ENCODE peak calls at places on chromosomes 12 and 14, in nine cellular contexts. W is aorta, A is IMR-90, G is pancreas, C is heart left ventricle, K is endothelial cell of umbilical vein, U is GM23248, Q is left ventricle myocardium inferior, E is cardiac muscle cell. T is an unnamed sample. For H3K4me1, the result is how much of the 10 kb centered on the place peaks cover.

GRCh38 chr12:27524839-27525238 is 833 bp downstream of the PPFIBP1 start:
- DNase-seq in W (no peak), A (peak), G (no peak), C (no peak), K (peak), U (peak), Q (no peak), E (no peak), T (no peak)

GRCh38 chr12:93638954-93639353 is 38.2 kb upstream of the CRADD start:
- DNase-seq in W (no peak), A (no peak), G (no peak), C (no peak), K (no peak), U (no peak), Q (no peak), E (peak), T (no peak)

GRCh38 chr12:84922721-84923120 is 10.1 kb upstream of the SLC6A15 start:
- DNase-seq in W (no peak), A (peak), G (no peak), C (no peak), K (no peak), U (peak), Q (no peak), E (no peak), T (no peak)

GRCh38 chr12:6605425-6606330 is 1.5 kb downstream of the CHD4 start:
- DNase-seq in W (no peak), A (peak), G (no peak), C (no peak), K (peak), U (peak), Q (peak), E (peak), T (peak)

GRCh38 chr14:59450716-59451115 is 14.5 kb downstream of the GPR135 start:
- DNase-seq in W (no peak), A (no peak), G (no peak), C (no peak), K (no peak), U (no peak), Q (no peak), E (no peak), T (no peak)

GRCh38 chr12:3538691-3539030 is 47.7 kb downstream of the PRMT8 start:
- DNase-seq in W (no peak), A (no peak), G (peak), C (no peak), K (no peak), U (no peak), Q (no peak), E (peak), T (no peak)

GRCh38 chr12:13348464-13348863 is 151.9 kb downstream of the EMP1 start:
- DNase-seq in W (no peak), A (no peak), G (no peak), C (no peak), K (no peak), U (no peak), Q (no peak), E (no peak), T (no peak)

GRCh38 chr14:54621686-54622085 is 54.8 kb downstream of the SAMD4A start:
- DNase-seq in W (no peak), A (peak), G (no peak), C (no peak), K (no peak), U (peak), Q (no peak), E (no peak), T (no peak)

GRCh38 chr12:93378373-93379310 is 917 bp downstream of the NUDT4 start:
- DNase-seq in W (peak), A (peak), G (no peak), C (peak), K (peak), U (peak), Q (peak), E (no peak), T (peak)

GRCh38 chr14:24258548-24259265 is 4.3 kb downstream of the TGM1 start:
- DNase-seq in W (no peak), A (no peak), G (no peak), C (no peak), K (no peak), U (no peak), Q (no peak), E (no peak), T (no peak)

GRCh38 chr14:76887196-76887595 is 61.0 kb downstream of the LRRC74A start:
- DNase-seq in W (no peak), A (peak), G (no peak), C (no peak), K (no peak), U (peak), Q (no peak), E (no peak), T (no peak)

GRCh38 chr14:82009076-82009475 is 475.4 kb upstream of the SEL1L start:
- DNase-seq in W (no peak), A (no peak), G (no peak), C (no peak), K (no peak), U (no peak), Q (no peak), E (no peak), T (no peak)

GRCh38 chr12:59007620-59008019 is 87.3 kb upstream of the LRIG3 start:
- DNase-seq in W (no peak), A (peak), G (no peak), C (no peak), K (no peak), U (peak), Q (no peak), E (no peak), T (no peak)

GRCh38 chr12:54596526-54596946 is 8.1 kb upstream of the PPP1R1A start:
- DNase-seq in W (peak), A (peak), G (peak), C (peak), K (peak), U (peak), Q (peak), E (peak), T (no peak)

GRCh38 chr12:43621262-43621661 is 69.3 kb upstream of the ADAMTS20 start:
- DNase-seq in W (no peak), A (no peak), G (no peak), C (no peak), K (no peak), U (no peak), Q (no peak), E (no peak), T (no peak)

GRCh38 chr12:78290606-78291345 is 460.1 kb downstream of the NAV3 start:
- DNase-seq in W (no peak), A (peak), G (no peak), C (no peak), K (no peak), U (peak), Q (no peak), E (no peak), T (no peak)

DNA sequence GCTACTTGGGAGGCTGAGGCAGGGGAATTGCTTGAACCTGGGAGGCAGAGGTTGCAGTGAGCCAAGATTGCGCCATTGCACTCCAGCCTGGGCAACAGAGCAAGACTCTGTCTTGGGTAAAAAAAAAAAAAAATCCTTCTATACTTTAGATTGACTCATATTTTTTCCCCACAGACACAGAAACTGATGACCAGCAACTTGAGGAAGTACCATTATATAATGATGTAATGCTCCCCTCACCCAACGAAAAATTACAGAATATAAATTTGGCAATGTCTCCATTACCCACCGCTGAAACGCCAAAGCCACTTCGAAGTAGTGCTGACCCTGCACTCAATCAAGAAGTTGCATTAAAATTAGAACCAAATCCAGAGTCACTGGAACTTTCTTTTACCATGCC is 24.3 kb upstream of the SNAPC1 start:
- DNase-seq in W (no peak), A (no peak), G (no peak), C (no peak), K (no peak), U (peak), Q (no peak), E (no peak), T (no peak)
- H3K4me1 ChIP-seq in W (under half), A (under half), G (under half), C (under half), K (under half), U (under half), Q (under half), E (under half), T (under half)

GRCh38 chr12:131990980-131991305 is 41.2 kb downstream of the EP400 start:
- DNase-seq in W (no peak), A (no peak), G (no peak), C (no peak), K (no peak), U (no peak), Q (no peak), E (no peak), T (no peak)
- H3K27ac ChIP-seq in W (no peak), A (no peak), G (no peak), C (no peak), K (no peak), U (no peak), Q (no peak), E (no peak), T (no peak)

DNA sequence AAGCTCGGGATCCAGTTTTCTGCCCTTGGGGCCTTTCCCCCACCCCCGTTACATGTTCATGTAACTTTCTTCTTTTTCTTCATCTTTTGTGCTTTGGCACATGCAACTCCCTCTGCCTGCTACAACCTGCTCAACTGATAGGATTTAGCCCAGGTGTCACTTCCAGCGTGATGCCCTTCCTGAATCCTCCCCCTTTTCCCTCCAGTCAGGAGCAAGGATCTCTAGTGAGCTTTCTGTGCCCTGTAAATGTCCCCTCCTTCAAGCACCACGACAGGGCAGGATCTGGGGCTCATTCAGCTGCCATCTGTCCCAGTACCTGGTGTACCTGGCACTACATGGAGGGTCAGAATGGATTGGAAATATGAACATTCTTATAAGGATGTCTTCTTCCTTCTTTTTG is 15.3 kb downstream of the PELI2 start:
- DNase-seq in W (no peak), A (no peak), G (peak), C (no peak), K (no peak), U (no peak), Q (no peak), E (no peak), T (no peak)
- H3K4me1 ChIP-seq in W (under half), A (under half), G (half or more), C (under half), K (under half), U (under half), Q (under half), E (under half), T (under half)

GRCh38 chr14:92973798-92974372 is 50.9 kb downstream of the CHGA start:
- DNase-seq in W (no peak), A (no peak), G (no peak), C (no peak), K (no peak), U (peak), Q (no peak), E (no peak), T (no peak)
- H3K27ac ChIP-seq in W (no peak), A (no peak), G (no peak), C (peak), K (no peak), U (peak), Q (peak), E (no peak), T (no peak)

GRCh38 chr14:103393687-103394626 is 8.7 kb downstream of the MARK3 start:
- DNase-seq in W (no peak), A (peak), G (peak), C (no peak), K (peak), U (peak), Q (no peak), E (peak), T (no peak)

GRCh38 chr14:103398427-103399195 is 13.4 kb downstream of the MARK3 start:
- DNase-seq in W (no peak), A (peak), G (no peak), C (no peak), K (peak), U (peak), Q (no peak), E (no peak), T (no peak)

GRCh38 chr14:103395245-103395644 is 10.0 kb downstream of the MARK3 start:
- DNase-seq in W (no peak), A (peak), G (no peak), C (no peak), K (peak), U (peak), Q (no peak), E (no peak), T (no peak)

GRCh38 chr14:103393078-103393477 is 7.9 kb downstream of the MARK3 start:
- DNase-seq in W (no peak), A (no peak), G (no peak), C (peak), K (no peak), U (no peak), Q (no peak), E (no peak), T (no peak)

DNA sequence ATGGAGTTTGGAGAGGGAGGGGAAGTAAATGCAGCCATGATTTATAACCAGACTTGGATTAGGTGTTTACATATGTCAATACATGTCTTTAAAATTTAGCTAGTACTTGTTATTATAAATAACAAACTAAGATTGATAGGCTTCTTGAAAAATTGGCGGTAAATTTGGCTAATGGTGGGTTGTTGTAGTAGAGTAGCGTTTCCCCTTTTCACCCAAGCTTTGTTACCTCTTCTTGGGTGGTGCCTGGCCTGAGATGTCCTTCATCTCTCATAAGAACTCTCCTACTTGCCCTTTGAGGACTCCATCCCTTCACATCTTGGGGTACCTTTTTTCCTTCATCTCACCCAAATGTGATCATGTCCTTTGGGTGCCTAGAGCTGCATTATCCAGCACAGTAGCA is 11.2 kb downstream of the MARK3 start:
- DNase-seq in W (no peak), A (no peak), G (no peak), C (no peak), K (no peak), U (no peak), Q (no peak), E (no peak), T (no peak)
- H3K4me1 ChIP-seq in W (under half), A (under half), G (half or more), C (half or more), K (under half), U (half or more), Q (half or more), E (under half), T (half or more)

DNA sequence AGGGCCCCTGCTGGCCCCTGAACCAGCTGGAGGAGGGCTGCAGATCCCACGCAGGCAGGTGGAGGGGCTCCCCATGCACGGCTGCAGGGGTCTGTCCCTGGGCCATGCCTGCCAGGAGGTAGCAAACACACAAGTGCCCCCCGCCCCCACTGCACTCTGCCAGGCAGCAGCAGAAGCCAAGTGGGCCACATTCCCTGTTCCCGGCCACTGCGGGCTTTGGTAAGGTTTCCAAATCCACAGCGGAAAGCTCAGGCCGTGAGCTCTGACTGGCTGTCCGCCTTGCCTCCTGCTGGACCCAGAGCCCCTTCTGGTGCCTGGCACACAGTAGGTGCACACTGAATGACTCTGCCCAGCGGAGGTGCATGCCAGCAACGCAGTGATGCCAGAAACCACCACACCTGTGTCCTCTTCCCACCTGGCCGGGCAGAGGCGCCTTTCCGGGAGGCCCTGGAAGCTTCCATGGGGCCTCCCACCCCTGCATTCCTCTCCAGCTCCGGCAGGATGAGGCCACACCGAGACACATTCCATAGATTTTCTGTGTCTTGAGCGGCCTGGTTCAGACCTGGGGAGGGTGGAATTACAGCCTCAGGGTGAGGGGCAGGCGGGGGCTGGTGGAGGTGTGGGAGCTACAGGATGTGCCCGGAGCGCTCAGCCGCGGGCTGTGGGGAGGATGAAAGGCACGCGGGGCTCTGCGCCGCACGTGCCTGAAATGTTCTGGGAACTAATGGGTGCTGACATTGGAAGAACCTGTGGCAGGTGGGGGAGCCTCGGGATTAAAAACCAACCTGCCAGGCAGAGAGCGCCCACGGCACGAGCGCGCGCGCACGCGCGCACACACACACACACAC is 67.0 kb downstream of the NCOR2 start:
- DNase-seq in W (no peak), A (peak), G (peak), C (no peak), K (no peak), U (peak), Q (no peak), E (peak), T (no peak)
- H3K27ac ChIP-seq in W (no peak), A (no peak), G (peak), C (peak), K (no peak), U (no peak), Q (peak), E (peak), T (no peak)

GRCh38 chr14:50041980-50042379 is 74.4 kb downstream of the VCPKMT start:
- DNase-seq in W (no peak), A (no peak), G (no peak), C (no peak), K (no peak), U (no peak), Q (no peak), E (no peak), T (no peak)
- H3K4me1 ChIP-seq in W (under half), A (under half), G (under half), C (half or more), K (under half), U (half or more), Q (under half), E (under half), T (half or more)

DNA sequence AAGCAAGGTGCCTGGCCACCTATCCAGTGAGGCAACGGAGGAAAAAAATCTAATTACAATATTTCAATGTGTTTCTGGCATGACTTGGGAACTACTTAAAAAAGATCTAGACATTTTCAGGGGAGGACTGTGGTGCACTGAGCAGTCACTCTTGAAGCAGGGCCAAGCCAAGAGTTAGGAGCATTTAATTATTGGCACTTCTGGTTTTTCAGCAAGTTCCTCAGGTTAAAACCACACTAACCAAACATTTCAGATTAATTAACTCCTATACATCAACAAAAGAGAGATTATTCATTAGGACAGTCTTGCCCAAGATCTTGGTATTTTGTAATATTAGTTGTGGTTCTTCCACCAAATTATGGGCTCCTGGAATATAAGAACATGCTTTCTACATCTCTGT is 25.6 kb downstream of the PRKAB1 start:
- DNase-seq in W (no peak), A (no peak), G (no peak), C (no peak), K (no peak), U (no peak), Q (no peak), E (no peak), T (no peak)
- H3K27ac ChIP-seq in W (no peak), A (peak), G (peak), C (peak), K (peak), U (peak), Q (peak), E (no peak), T (no peak)

DNA sequence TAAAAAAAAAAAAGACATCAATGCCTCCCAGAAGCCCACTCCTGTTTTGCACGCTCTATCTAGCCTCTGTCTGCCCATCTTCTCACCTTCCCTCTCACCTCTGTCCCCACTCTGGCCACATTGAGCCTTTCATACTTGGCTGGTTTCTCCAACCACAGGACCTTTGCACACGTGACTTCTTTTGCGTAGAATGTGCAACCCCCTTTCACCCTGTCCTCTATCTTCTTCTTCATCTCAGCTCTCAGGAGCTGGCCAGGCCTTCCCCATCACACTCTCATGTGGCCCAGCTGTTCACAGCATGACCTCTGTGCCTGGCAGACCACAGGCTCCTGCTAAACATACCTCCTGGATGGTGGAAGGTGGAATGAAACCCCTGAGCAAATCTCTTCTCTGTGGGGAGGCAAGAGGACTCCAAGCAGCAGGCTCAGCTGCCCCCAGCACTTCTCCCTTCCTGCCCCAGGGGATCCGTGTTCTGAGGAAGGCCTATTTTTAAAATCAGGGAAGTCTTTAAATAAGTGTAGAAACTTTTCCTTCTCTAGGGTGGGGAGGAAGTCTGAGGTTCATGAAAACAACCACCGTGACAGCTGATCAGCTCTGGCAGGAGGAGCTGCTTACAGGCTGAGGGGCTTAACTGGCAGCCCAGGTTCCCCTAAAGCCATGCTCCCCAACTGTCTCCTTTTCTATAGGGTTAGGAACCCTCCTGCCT is 11.6 kb downstream of the HVCN1 start:
- DNase-seq in W (no peak), A (no peak), G (no peak), C (peak), K (no peak), U (no peak), Q (no peak), E (no peak), T (no peak)
- H3K4me1 ChIP-seq in W (under half), A (under half), G (under half), C (under half), K (under half), U (under half), Q (under half), E (under half), T (under half)

T was measured in CD8-positive, alpha-beta memory T cell.